ENCODE peak calls at places on chromosome 15, in seven cellular contexts. P is activated CD8-positive, alpha-beta memory T cell treated with anti-CD3 and anti-CD28 coated beads, Interleukin-2, amount 10 ng/mL, durations not matched to agents 7 days and 5 days; Y is H7; D is HuH-7; Z is HFF-Myc; T is NCI-H2171; L is GM04503. E is an unnamed sample.

GRCh38 chr15:58424722-58425121 is 7.1 kb upstream of the LIPC start:
- DNase-seq in P (no peak), Y (no peak), D (no peak), Z (no peak), T (no peak), L (no peak), E (no peak)

GRCh38 chr15:76514292-76514691 is 177.7 kb downstream of the ISL2 start:
- DNase-seq in P (no peak), Y (no peak), D (peak; percentile 13), Z (no peak), T (peak; percentile 64), L (no peak), E (no peak)

GRCh38 chr15:86797135-86797534 is 717.5 kb downstream of the AGBL1 start:
- DNase-seq in P (no peak), Y (no peak), D (no peak), Z (no peak), T (no peak), L (no peak), E (no peak)

GRCh38 chr15:47820780-47821319 is 103.5 kb downstream of the SEMA6D start:
- DNase-seq in P (no peak), Y (no peak), D (no peak), Z (peak; percentile 3), T (peak; percentile 74), L (no peak), E (no peak)

GRCh38 chr15:101162701-101163483 is 89.0 kb downstream of the CHSY1 start:
- DNase-seq in P (no peak), Y (no peak), D (no peak), Z (no peak), T (peak; percentile 73), L (no peak), E (no peak)

GRCh38 chr15:40310001-40310959 is 2.5 kb upstream of the PLCB2 start:
- DNase-seq in P (peak; percentile 80), Y (peak; percentile 88), D (peak; percentile 73), Z (no peak), T (no peak), L (no peak), E (no peak)

GRCh38 chr15:83435202-83435601 is 11.9 kb upstream of the SH3GL3 start:
- DNase-seq in P (no peak), Y (no peak), D (no peak), Z (no peak), T (no peak), L (no peak), E (no peak)

GRCh38 chr15:79209690-79210089 is 72.8 kb upstream of the ANKRD34C start:
- DNase-seq in P (no peak), Y (peak; percentile 86), D (no peak), Z (no peak), T (no peak), L (no peak), E (no peak)

GRCh38 chr15:83200162-83200561 is 7.5 kb downstream of the HDGFL3 start:
- DNase-seq in P (no peak), Y (no peak), D (no peak), Z (no peak), T (no peak), L (no peak), E (peak; percentile 63)

GRCh38 chr15:36313021-36313420 is 266.4 kb upstream of the CDIN1 start:
- DNase-seq in P (no peak), Y (no peak), D (no peak), Z (no peak), T (no peak), L (no peak), E (no peak)

GRCh38 chr15:73650387-73651126 is 17.4 kb upstream of the NPTN start:
- DNase-seq in P (no peak), Y (no peak), D (no peak), Z (no peak), T (no peak), L (no peak), E (no peak)

GRCh38 chr15:63136742-63137141 is 15.1 kb downstream of the LACTB start:
- DNase-seq in P (no peak), Y (no peak), D (no peak), Z (no peak), T (no peak), L (no peak), E (no peak)

GRCh38 chr15:58221591-58222241 is 83.5 kb downstream of the AQP9 start:
- DNase-seq in P (no peak), Y (peak; percentile 45), D (peak; percentile 51), Z (no peak), T (no peak), L (no peak), E (no peak)

GRCh38 chr15:67548862-67549651 is 6.6 kb downstream of the MAP2K5 start:
- DNase-seq in P (no peak), Y (peak; percentile 71), D (no peak), Z (no peak), T (peak; percentile 19), L (no peak), E (no peak)

GRCh38 chr15:49467782-49468181 is 44.7 kb downstream of the FGF7 start:
- DNase-seq in P (no peak), Y (no peak), D (no peak), Z (no peak), T (no peak), L (no peak), E (no peak)

GRCh38 chr15:80875568-80875967 is 96.4 kb downstream of the CEMIP start:
- DNase-seq in P (no peak), Y (no peak), D (no peak), Z (no peak), T (no peak), L (no peak), E (no peak)

GRCh38 chr15:58900628-58901027 is 32.9 kb downstream of the SLTM start:
- DNase-seq in P (no peak), Y (no peak), D (no peak), Z (no peak), T (no peak), L (no peak), E (no peak)

GRCh38 chr15:93250212-93250611 is 161.2 kb upstream of the RGMA start:
- DNase-seq in P (no peak), Y (no peak), D (no peak), Z (no peak), T (no peak), L (no peak), E (no peak)

GRCh38 chr15:100569406-100569805 is 32.6 kb downstream of the LINS1 start:
- DNase-seq in P (no peak), Y (no peak), D (no peak), Z (no peak), T (no peak), L (no peak), E (no peak)

GRCh38 chr15:59347915-59348314 is 24.8 kb downstream of the MYO1E start:
- DNase-seq in P (no peak), Y (peak; percentile 55), D (no peak), Z (no peak), T (no peak), L (no peak), E (no peak)

GRCh38 chr15:41424809-41425208 is 7.9 kb downstream of the RTF1 start:
- DNase-seq in P (no peak), Y (no peak), D (no peak), Z (no peak), T (no peak), L (no peak), E (no peak)

GRCh38 chr15:42097018-42097417 is 2.7 kb upstream of the PLA2G4D start:
- DNase-seq in P (no peak), Y (peak; percentile 19), D (no peak), Z (no peak), T (no peak), L (no peak), E (no peak)

GRCh38 chr15:70196314-70197291 is 98.9 kb upstream of the TLE3 start:
- DNase-seq in P (no peak), Y (peak; percentile 90), D (peak; percentile 80), Z (peak; percentile 12), T (peak; percentile 96), L (peak; percentile 97), E (peak; percentile 74)

GRCh38 chr15:96474274-96474673 is 143.8 kb downstream of the NR2F2 start:
- DNase-seq in P (no peak), Y (no peak), D (no peak), Z (peak; percentile 15), T (no peak), L (no peak), E (no peak)

GRCh38 chr15:60010467-60011257 is 6.6 kb downstream of the FOXB1 start:
- DNase-seq in P (no peak), Y (no peak), D (no peak), Z (no peak), T (no peak), L (no peak), E (no peak)

GRCh38 chr15:78077053-78077859 is at the start of gene TBC1D2B:
- DNase-seq in P (peak; percentile 77), Y (peak; percentile 97), D (peak; percentile 73), Z (no peak), T (peak; percentile 37), L (no peak), E (no peak)

GRCh38 chr15:82910721-82911120 is 41.8 kb downstream of the HOMER2 start:
- DNase-seq in P (no peak), Y (no peak), D (no peak), Z (no peak), T (no peak), L (no peak), E (no peak)